ENCODE peak calls at places on chromosomes 12 and 14, in four cellular contexts. U is NCI-H510A treated with DMSO at 0.1 percent for 48 hours, T is A172, X is T follicular helper cell. Y is an unnamed sample.

GRCh38 chr14:20530771-20531571 is 25.6 kb downstream of the RNASE10 start:
- DNase-seq in U (peak), T (peak), X (peak), Y (peak)

GRCh38 chr12:6104027-6104426 is 20.4 kb downstream of the VWF start:
- DNase-seq in U (no peak), T (no peak), X (no peak), Y (peak)

GRCh38 chr12:13563743-13564125 is 367.2 kb downstream of the EMP1 start:
- DNase-seq in U (no peak), X (no peak), T (no peak), Y (no peak)

GRCh38 chr12:76303365-76303764 is 44.9 kb downstream of the BBS10 start:
- DNase-seq in X (no peak), T (no peak), U (no peak), Y (peak)

GRCh38 chr14:49582211-49582977 is 3.8 kb downstream of the RPS29 start:
- DNase-seq in U (no peak), X (no peak), T (no peak), Y (no peak)

GRCh38 chr12:70196732-70197361 is 46.4 kb upstream of the CNOT2 start:
- DNase-seq in X (no peak), U (no peak), T (no peak), Y (peak)

GRCh38 chr12:58424735-58425379 is 483.5 kb downstream of the ATP23 start:
- DNase-seq in U (no peak), T (no peak), X (no peak), Y (peak)

GRCh38 chr14:64234877-64235651 is 59.1 kb downstream of the ESR2 start:
- DNase-seq in X (no peak), T (peak), U (peak), Y (peak)

GRCh38 chr14:76975051-76975450 is 53.5 kb downstream of the IRF2BPL start:
- DNase-seq in T (no peak), U (no peak), X (no peak), Y (no peak)

GRCh38 chr14:68738559-68738958 is 54.3 kb downstream of the ZFP36L1 start:
- DNase-seq in X (no peak), U (no peak), T (no peak), Y (no peak)

GRCh38 chr12:128818065-128819022 is 5.4 kb downstream of the SLC15A4 start:
- DNase-seq in X (no peak), U (no peak), T (peak), Y (peak)

GRCh38 chr12:24565300-24565699 is 383.6 kb downstream of the BCAT1 start:
- DNase-seq in T (no peak), U (no peak), X (no peak), Y (peak)

GRCh38 chr14:70934502-70935134 is 27.4 kb downstream of the PCNX1 start:
- DNase-seq in U (no peak), T (no peak), X (no peak), Y (peak)

GRCh38 chr12:52335598-52336262 is 14.5 kb upstream of the KRT83 start:
- DNase-seq in U (no peak), T (no peak), X (no peak), Y (no peak)

GRCh38 chr14:68621400-68622365 is 171.2 kb downstream of the ZFP36L1 start:
- DNase-seq in X (no peak), U (no peak), T (no peak), Y (peak)

GRCh38 chr14:53542692-53543091 is 389.6 kb upstream of the DDHD1 start:
- DNase-seq in X (no peak), U (no peak), T (peak), Y (peak)

GRCh38 chr14:70585221-70585620 is 15.2 kb downstream of the MED6 start:
- DNase-seq in X (no peak), T (no peak), U (no peak), Y (peak)

GRCh38 chr12:2680676-2681039 is 114.1 kb upstream of the FKBP4 start:
- DNase-seq in T (no peak), U (no peak), X (no peak), Y (no peak)

GRCh38 chr14:38941485-38941884 is 161.6 kb downstream of the SEC23A start:
- DNase-seq in U (no peak), X (no peak), T (no peak), Y (peak)

GRCh38 chr12:131831021-131831571 is 2.9 kb downstream of the MMP17 start:
- DNase-seq in X (no peak), T (peak), U (peak), Y (no peak)

GRCh38 chr12:124030510-124030909 is 57.5 kb downstream of the ZNF664 start:
- DNase-seq in U (no peak), X (no peak), T (peak), Y (peak)

Y was measured in choroid plexus epithelial cell.